ENCODE peak calls at places on chromosomes 12 and 14, in nine cellular contexts. One of them, this sample, is unnamed.

GRCh38 chr12:8648598-8649205 is 13.9 kb downstream of the MFAP5 start:
- DNase-seq in mucosa of gallbladder: no peak
- DNase-seq in activated T-cell treated with anti-CD3 and anti-CD28 coated beads for 48 hours: peak
- DNase-seq in GM18507: peak
- DNase-seq in mucosa of descending colon: no peak
- DNase-seq in heart right ventricle: no peak
- DNase-seq in activated naive CD8-positive, alpha-beta T cell treated with anti-CD3 and anti-CD28 coated beads, Interleukin-2, amount 50 U/mL, for 24 hours: peak
- DNase-seq in stimulated activated CD4-positive, alpha-beta T cell treated with anti-CD3 and anti-CD28 coated beads, Interleukin-1b, Interleukin-23, amount 100 ng/mL, for 4 hours: peak
- DNase-seq in hepatic stellate cell: no peak
- DNase-seq in this sample: peak

GRCh38 chr14:34081126-34081575 is 130.3 kb upstream of the EGLN3 start:
- DNase-seq in mucosa of gallbladder: no peak
- DNase-seq in activated T-cell treated with anti-CD3 and anti-CD28 coated beads for 48 hours: no peak
- DNase-seq in GM18507: no peak
- DNase-seq in mucosa of descending colon: no peak
- DNase-seq in heart right ventricle: no peak
- DNase-seq in activated naive CD8-positive, alpha-beta T cell treated with anti-CD3 and anti-CD28 coated beads, Interleukin-2, amount 50 U/mL, for 24 hours: no peak
- DNase-seq in stimulated activated CD4-positive, alpha-beta T cell treated with anti-CD3 and anti-CD28 coated beads, Interleukin-1b, Interleukin-23, amount 100 ng/mL, for 4 hours: no peak
- DNase-seq in hepatic stellate cell: no peak
- DNase-seq in this sample: no peak

GRCh38 chr14:20530771-20531571 is 25.6 kb downstream of the RNASE10 start:
- DNase-seq in mucosa of gallbladder: peak
- DNase-seq in activated T-cell treated with anti-CD3 and anti-CD28 coated beads for 48 hours: peak
- DNase-seq in GM18507: no peak
- DNase-seq in mucosa of descending colon: peak
- DNase-seq in heart right ventricle: peak
- DNase-seq in activated naive CD8-positive, alpha-beta T cell treated with anti-CD3 and anti-CD28 coated beads, Interleukin-2, amount 50 U/mL, for 24 hours: peak
- DNase-seq in stimulated activated CD4-positive, alpha-beta T cell treated with anti-CD3 and anti-CD28 coated beads, Interleukin-1b, Interleukin-23, amount 100 ng/mL, for 4 hours: peak
- DNase-seq in hepatic stellate cell: peak
- DNase-seq in this sample: no peak

GRCh38 chr14:69877492-69877891 is 1.7 kb upstream of the SMOC1 start:
- DNase-seq in mucosa of gallbladder: no peak
- DNase-seq in activated T-cell treated with anti-CD3 and anti-CD28 coated beads for 48 hours: no peak
- DNase-seq in GM18507: no peak
- DNase-seq in mucosa of descending colon: no peak
- DNase-seq in heart right ventricle: no peak
- DNase-seq in activated naive CD8-positive, alpha-beta T cell treated with anti-CD3 and anti-CD28 coated beads, Interleukin-2, amount 50 U/mL, for 24 hours: no peak
- DNase-seq in stimulated activated CD4-positive, alpha-beta T cell treated with anti-CD3 and anti-CD28 coated beads, Interleukin-1b, Interleukin-23, amount 100 ng/mL, for 4 hours: no peak
- DNase-seq in hepatic stellate cell: no peak
- DNase-seq in this sample: no peak

GRCh38 chr12:65656904-65657351 is 167.4 kb upstream of the HMGA2 start:
- DNase-seq in mucosa of gallbladder: no peak
- DNase-seq in activated T-cell treated with anti-CD3 and anti-CD28 coated beads for 48 hours: no peak
- DNase-seq in GM18507: no peak
- DNase-seq in mucosa of descending colon: no peak
- DNase-seq in heart right ventricle: no peak
- DNase-seq in activated naive CD8-positive, alpha-beta T cell treated with anti-CD3 and anti-CD28 coated beads, Interleukin-2, amount 50 U/mL, for 24 hours: no peak
- DNase-seq in stimulated activated CD4-positive, alpha-beta T cell treated with anti-CD3 and anti-CD28 coated beads, Interleukin-1b, Interleukin-23, amount 100 ng/mL, for 4 hours: no peak
- DNase-seq in hepatic stellate cell: peak
- DNase-seq in this sample: no peak

GRCh38 chr12:80805106-80805505 is 88.4 kb downstream of the MYF5 start:
- DNase-seq in mucosa of gallbladder: no peak
- DNase-seq in activated T-cell treated with anti-CD3 and anti-CD28 coated beads for 48 hours: no peak
- DNase-seq in GM18507: no peak
- DNase-seq in mucosa of descending colon: no peak
- DNase-seq in heart right ventricle: no peak
- DNase-seq in activated naive CD8-positive, alpha-beta T cell treated with anti-CD3 and anti-CD28 coated beads, Interleukin-2, amount 50 U/mL, for 24 hours: no peak
- DNase-seq in stimulated activated CD4-positive, alpha-beta T cell treated with anti-CD3 and anti-CD28 coated beads, Interleukin-1b, Interleukin-23, amount 100 ng/mL, for 4 hours: no peak
- DNase-seq in hepatic stellate cell: no peak
- DNase-seq in this sample: no peak

GRCh38 chr14:85572845-85573244 is 42.9 kb downstream of the FLRT2 start:
- DNase-seq in mucosa of gallbladder: no peak
- DNase-seq in activated T-cell treated with anti-CD3 and anti-CD28 coated beads for 48 hours: no peak
- DNase-seq in GM18507: no peak
- DNase-seq in mucosa of descending colon: no peak
- DNase-seq in heart right ventricle: no peak
- DNase-seq in activated naive CD8-positive, alpha-beta T cell treated with anti-CD3 and anti-CD28 coated beads, Interleukin-2, amount 50 U/mL, for 24 hours: no peak
- DNase-seq in stimulated activated CD4-positive, alpha-beta T cell treated with anti-CD3 and anti-CD28 coated beads, Interleukin-1b, Interleukin-23, amount 100 ng/mL, for 4 hours: no peak
- DNase-seq in hepatic stellate cell: no peak
- DNase-seq in this sample: no peak

GRCh38 chr14:95037273-95037672 is 120.1 kb downstream of the DICER1 start:
- DNase-seq in mucosa of gallbladder: no peak
- DNase-seq in activated T-cell treated with anti-CD3 and anti-CD28 coated beads for 48 hours: no peak
- DNase-seq in GM18507: no peak
- DNase-seq in mucosa of descending colon: no peak
- DNase-seq in heart right ventricle: no peak
- DNase-seq in activated naive CD8-positive, alpha-beta T cell treated with anti-CD3 and anti-CD28 coated beads, Interleukin-2, amount 50 U/mL, for 24 hours: no peak
- DNase-seq in stimulated activated CD4-positive, alpha-beta T cell treated with anti-CD3 and anti-CD28 coated beads, Interleukin-1b, Interleukin-23, amount 100 ng/mL, for 4 hours: no peak
- DNase-seq in hepatic stellate cell: no peak
- DNase-seq in this sample: no peak

GRCh38 chr12:116525418-116526001 is 33.7 kb upstream of the MAP1LC3B2 start:
- DNase-seq in mucosa of gallbladder: peak
- DNase-seq in activated T-cell treated with anti-CD3 and anti-CD28 coated beads for 48 hours: no peak
- DNase-seq in GM18507: no peak
- DNase-seq in mucosa of descending colon: no peak
- DNase-seq in heart right ventricle: peak
- DNase-seq in activated naive CD8-positive, alpha-beta T cell treated with anti-CD3 and anti-CD28 coated beads, Interleukin-2, amount 50 U/mL, for 24 hours: no peak
- DNase-seq in stimulated activated CD4-positive, alpha-beta T cell treated with anti-CD3 and anti-CD28 coated beads, Interleukin-1b, Interleukin-23, amount 100 ng/mL, for 4 hours: no peak
- DNase-seq in hepatic stellate cell: peak
- DNase-seq in this sample: no peak

GRCh38 chr14:53048631-53049030 is 97.8 kb upstream of the FERMT2 start:
- DNase-seq in mucosa of gallbladder: no peak
- DNase-seq in activated T-cell treated with anti-CD3 and anti-CD28 coated beads for 48 hours: no peak
- DNase-seq in GM18507: no peak
- DNase-seq in mucosa of descending colon: no peak
- DNase-seq in heart right ventricle: no peak
- DNase-seq in activated naive CD8-positive, alpha-beta T cell treated with anti-CD3 and anti-CD28 coated beads, Interleukin-2, amount 50 U/mL, for 24 hours: no peak
- DNase-seq in stimulated activated CD4-positive, alpha-beta T cell treated with anti-CD3 and anti-CD28 coated beads, Interleukin-1b, Interleukin-23, amount 100 ng/mL, for 4 hours: no peak
- DNase-seq in hepatic stellate cell: no peak
- DNase-seq in this sample: no peak

GRCh38 chr12:94873368-94874085 is 130.0 kb downstream of the NDUFA12 start:
- DNase-seq in mucosa of gallbladder: no peak
- DNase-seq in activated T-cell treated with anti-CD3 and anti-CD28 coated beads for 48 hours: no peak
- DNase-seq in GM18507: peak
- DNase-seq in mucosa of descending colon: no peak
- DNase-seq in heart right ventricle: peak
- DNase-seq in activated naive CD8-positive, alpha-beta T cell treated with anti-CD3 and anti-CD28 coated beads, Interleukin-2, amount 50 U/mL, for 24 hours: no peak
- DNase-seq in stimulated activated CD4-positive, alpha-beta T cell treated with anti-CD3 and anti-CD28 coated beads, Interleukin-1b, Interleukin-23, amount 100 ng/mL, for 4 hours: peak
- DNase-seq in hepatic stellate cell: no peak
- DNase-seq in this sample: peak

GRCh38 chr12:53327435-53328042 is 6.1 kb upstream of the AAAS start:
- DNase-seq in mucosa of gallbladder: no peak
- DNase-seq in activated T-cell treated with anti-CD3 and anti-CD28 coated beads for 48 hours: no peak
- DNase-seq in GM18507: no peak
- DNase-seq in mucosa of descending colon: no peak
- DNase-seq in heart right ventricle: no peak
- DNase-seq in activated naive CD8-positive, alpha-beta T cell treated with anti-CD3 and anti-CD28 coated beads, Interleukin-2, amount 50 U/mL, for 24 hours: no peak
- DNase-seq in stimulated activated CD4-positive, alpha-beta T cell treated with anti-CD3 and anti-CD28 coated beads, Interleukin-1b, Interleukin-23, amount 100 ng/mL, for 4 hours: no peak
- DNase-seq in hepatic stellate cell: peak
- DNase-seq in this sample: no peak

GRCh38 chr12:66636771-66637170 is 42.1 kb downstream of the GRIP1 start:
- DNase-seq in mucosa of gallbladder: peak
- DNase-seq in activated T-cell treated with anti-CD3 and anti-CD28 coated beads for 48 hours: no peak
- DNase-seq in GM18507: no peak
- DNase-seq in mucosa of descending colon: no peak
- DNase-seq in heart right ventricle: peak
- DNase-seq in activated naive CD8-positive, alpha-beta T cell treated with anti-CD3 and anti-CD28 coated beads, Interleukin-2, amount 50 U/mL, for 24 hours: no peak
- DNase-seq in stimulated activated CD4-positive, alpha-beta T cell treated with anti-CD3 and anti-CD28 coated beads, Interleukin-1b, Interleukin-23, amount 100 ng/mL, for 4 hours: no peak
- DNase-seq in hepatic stellate cell: no peak
- DNase-seq in this sample: no peak

GRCh38 chr12:83805873-83806272 is 1106.7 kb downstream of the SLC6A15 start:
- DNase-seq in mucosa of gallbladder: peak
- DNase-seq in activated T-cell treated with anti-CD3 and anti-CD28 coated beads for 48 hours: no peak
- DNase-seq in GM18507: no peak
- DNase-seq in mucosa of descending colon: no peak
- DNase-seq in heart right ventricle: no peak
- DNase-seq in activated naive CD8-positive, alpha-beta T cell treated with anti-CD3 and anti-CD28 coated beads, Interleukin-2, amount 50 U/mL, for 24 hours: no peak
- DNase-seq in stimulated activated CD4-positive, alpha-beta T cell treated with anti-CD3 and anti-CD28 coated beads, Interleukin-1b, Interleukin-23, amount 100 ng/mL, for 4 hours: no peak
- DNase-seq in hepatic stellate cell: no peak
- DNase-seq in this sample: no peak

GRCh38 chr14:23326491-23327332 is 5.5 kb downstream of the PABPN1 start:
- DNase-seq in mucosa of gallbladder: no peak
- DNase-seq in activated T-cell treated with anti-CD3 and anti-CD28 coated beads for 48 hours: no peak
- DNase-seq in GM18507: no peak
- DNase-seq in mucosa of descending colon: no peak
- DNase-seq in heart right ventricle: no peak
- DNase-seq in activated naive CD8-positive, alpha-beta T cell treated with anti-CD3 and anti-CD28 coated beads, Interleukin-2, amount 50 U/mL, for 24 hours: no peak
- DNase-seq in stimulated activated CD4-positive, alpha-beta T cell treated with anti-CD3 and anti-CD28 coated beads, Interleukin-1b, Interleukin-23, amount 100 ng/mL, for 4 hours: no peak
- DNase-seq in hepatic stellate cell: no peak
- DNase-seq in this sample: no peak

GRCh38 chr14:98136019-98136418 is 1136.0 kb downstream of the BCL11B start:
- DNase-seq in mucosa of gallbladder: no peak
- DNase-seq in activated T-cell treated with anti-CD3 and anti-CD28 coated beads for 48 hours: no peak
- DNase-seq in GM18507: no peak
- DNase-seq in mucosa of descending colon: no peak
- DNase-seq in heart right ventricle: no peak
- DNase-seq in activated naive CD8-positive, alpha-beta T cell treated with anti-CD3 and anti-CD28 coated beads, Interleukin-2, amount 50 U/mL, for 24 hours: no peak
- DNase-seq in stimulated activated CD4-positive, alpha-beta T cell treated with anti-CD3 and anti-CD28 coated beads, Interleukin-1b, Interleukin-23, amount 100 ng/mL, for 4 hours: no peak
- DNase-seq in hepatic stellate cell: no peak
- DNase-seq in this sample: no peak

GRCh38 chr12:77251799-77252198 is 186.4 kb upstream of the E2F7 start:
- DNase-seq in mucosa of gallbladder: no peak
- DNase-seq in activated T-cell treated with anti-CD3 and anti-CD28 coated beads for 48 hours: no peak
- DNase-seq in GM18507: no peak
- DNase-seq in mucosa of descending colon: no peak
- DNase-seq in heart right ventricle: no peak
- DNase-seq in activated naive CD8-positive, alpha-beta T cell treated with anti-CD3 and anti-CD28 coated beads, Interleukin-2, amount 50 U/mL, for 24 hours: no peak
- DNase-seq in stimulated activated CD4-positive, alpha-beta T cell treated with anti-CD3 and anti-CD28 coated beads, Interleukin-1b, Interleukin-23, amount 100 ng/mL, for 4 hours: no peak
- DNase-seq in hepatic stellate cell: no peak
- DNase-seq in this sample: no peak

GRCh38 chr12:116434155-116435065 is 124.8 kb upstream of the MAP1LC3B2 start:
- DNase-seq in mucosa of gallbladder: peak
- DNase-seq in activated T-cell treated with anti-CD3 and anti-CD28 coated beads for 48 hours: no peak
- DNase-seq in GM18507: no peak
- DNase-seq in mucosa of descending colon: peak
- DNase-seq in heart right ventricle: peak
- DNase-seq in activated naive CD8-positive, alpha-beta T cell treated with anti-CD3 and anti-CD28 coated beads, Interleukin-2, amount 50 U/mL, for 24 hours: no peak
- DNase-seq in stimulated activated CD4-positive, alpha-beta T cell treated with anti-CD3 and anti-CD28 coated beads, Interleukin-1b, Interleukin-23, amount 100 ng/mL, for 4 hours: no peak
- DNase-seq in hepatic stellate cell: peak
- DNase-seq in this sample: no peak

GRCh38 chr12:119176267-119177055 is 2.3 kb upstream of the HSPB8 start:
- DNase-seq in mucosa of gallbladder: peak
- DNase-seq in activated T-cell treated with anti-CD3 and anti-CD28 coated beads for 48 hours: no peak
- DNase-seq in GM18507: no peak
- DNase-seq in mucosa of descending colon: peak
- DNase-seq in heart right ventricle: peak
- DNase-seq in activated naive CD8-positive, alpha-beta T cell treated with anti-CD3 and anti-CD28 coated beads, Interleukin-2, amount 50 U/mL, for 24 hours: no peak
- DNase-seq in stimulated activated CD4-positive, alpha-beta T cell treated with anti-CD3 and anti-CD28 coated beads, Interleukin-1b, Interleukin-23, amount 100 ng/mL, for 4 hours: no peak
- DNase-seq in hepatic stellate cell: peak
- DNase-seq in this sample: no peak

GRCh38 chr12:45547822-45548221 is 181.7 kb upstream of the ARID2 start:
- DNase-seq in mucosa of gallbladder: no peak
- DNase-seq in activated T-cell treated with anti-CD3 and anti-CD28 coated beads for 48 hours: no peak
- DNase-seq in GM18507: no peak
- DNase-seq in mucosa of descending colon: no peak
- DNase-seq in heart right ventricle: no peak
- DNase-seq in activated naive CD8-positive, alpha-beta T cell treated with anti-CD3 and anti-CD28 coated beads, Interleukin-2, amount 50 U/mL, for 24 hours: no peak
- DNase-seq in stimulated activated CD4-positive, alpha-beta T cell treated with anti-CD3 and anti-CD28 coated beads, Interleukin-1b, Interleukin-23, amount 100 ng/mL, for 4 hours: no peak
- DNase-seq in hepatic stellate cell: no peak
- DNase-seq in this sample: no peak

GRCh38 chr12:96786808-96787207 is 120.2 kb upstream of the NEDD1 start:
- DNase-seq in mucosa of gallbladder: no peak
- DNase-seq in activated T-cell treated with anti-CD3 and anti-CD28 coated beads for 48 hours: no peak
- DNase-seq in GM18507: no peak
- DNase-seq in mucosa of descending colon: no peak
- DNase-seq in heart right ventricle: no peak
- DNase-seq in activated naive CD8-positive, alpha-beta T cell treated with anti-CD3 and anti-CD28 coated beads, Interleukin-2, amount 50 U/mL, for 24 hours: no peak
- DNase-seq in stimulated activated CD4-positive, alpha-beta T cell treated with anti-CD3 and anti-CD28 coated beads, Interleukin-1b, Interleukin-23, amount 100 ng/mL, for 4 hours: no peak
- DNase-seq in hepatic stellate cell: no peak
- DNase-seq in this sample: no peak

GRCh38 chr14:96285667-96286066 is 29.7 kb downstream of the BDKRB1 start:
- DNase-seq in mucosa of gallbladder: peak
- DNase-seq in activated T-cell treated with anti-CD3 and anti-CD28 coated beads for 48 hours: no peak
- DNase-seq in GM18507: no peak
- DNase-seq in mucosa of descending colon: no peak
- DNase-seq in heart right ventricle: peak
- DNase-seq in activated naive CD8-positive, alpha-beta T cell treated with anti-CD3 and anti-CD28 coated beads, Interleukin-2, amount 50 U/mL, for 24 hours: no peak
- DNase-seq in stimulated activated CD4-positive, alpha-beta T cell treated with anti-CD3 and anti-CD28 coated beads, Interleukin-1b, Interleukin-23, amount 100 ng/mL, for 4 hours: no peak
- DNase-seq in hepatic stellate cell: no peak
- DNase-seq in this sample: no peak